ENCODE peak calls at places on chromosomes 6 and 20, in eight cellular contexts. One of them, this sample, is unnamed.
A peak's percentile ranks its signal among the peaks of the same experiment; 100 is the strongest.

GRCh38 chr6:105869835-105870506 is 216.2 kb upstream of the PRDM1 start:
- DNase-seq in body of pancreas: no peak
- DNase-seq in CD8-positive, alpha-beta memory T cell: no peak
- DNase-seq in ovary: no peak
- DNase-seq in psoas muscle: no peak
- DNase-seq in neuronal stem cell: no peak
- DNase-seq in cardiac fibroblast: no peak
- DNase-seq in heart right ventricle: no peak
- DNase-seq in this sample: no peak

GRCh38 chr6:1346101-1346500 is 34.2 kb downstream of the FOXQ1 start:
- DNase-seq in body of pancreas: no peak
- DNase-seq in CD8-positive, alpha-beta memory T cell: no peak
- DNase-seq in ovary: no peak
- DNase-seq in psoas muscle: no peak
- DNase-seq in neuronal stem cell: no peak
- DNase-seq in cardiac fibroblast: no peak
- DNase-seq in heart right ventricle: no peak
- DNase-seq in this sample: no peak

GRCh38 chr6:127146935-127147334 is 28.5 kb downstream of the RSPO3 start:
- DNase-seq in body of pancreas: peak; percentile 15
- DNase-seq in CD8-positive, alpha-beta memory T cell: no peak
- DNase-seq in ovary: no peak
- DNase-seq in psoas muscle: no peak
- DNase-seq in neuronal stem cell: no peak
- DNase-seq in cardiac fibroblast: peak; percentile 65
- DNase-seq in heart right ventricle: no peak
- DNase-seq in this sample: peak; percentile 89

GRCh38 chr6:10399451-10399850 is 15.4 kb downstream of the TFAP2A start:
- DNase-seq in body of pancreas: no peak
- DNase-seq in CD8-positive, alpha-beta memory T cell: no peak
- DNase-seq in ovary: no peak
- DNase-seq in psoas muscle: no peak
- DNase-seq in neuronal stem cell: no peak
- DNase-seq in cardiac fibroblast: no peak
- DNase-seq in heart right ventricle: no peak
- DNase-seq in this sample: no peak

GRCh38 chr6:160010067-160010466 is 41.2 kb downstream of the IGF2R start:
- DNase-seq in body of pancreas: peak; percentile 57
- DNase-seq in CD8-positive, alpha-beta memory T cell: no peak
- DNase-seq in ovary: peak; percentile 44
- DNase-seq in psoas muscle: peak; percentile 69
- DNase-seq in neuronal stem cell: no peak
- DNase-seq in cardiac fibroblast: peak; percentile 79
- DNase-seq in heart right ventricle: no peak
- DNase-seq in this sample: peak; percentile 42

GRCh38 chr6:168125429-168126001 is 46.5 kb upstream of the FRMD1 start:
- DNase-seq in body of pancreas: no peak
- DNase-seq in CD8-positive, alpha-beta memory T cell: no peak
- DNase-seq in ovary: no peak
- DNase-seq in psoas muscle: no peak
- DNase-seq in neuronal stem cell: no peak
- DNase-seq in cardiac fibroblast: no peak
- DNase-seq in heart right ventricle: no peak
- DNase-seq in this sample: no peak

GRCh38 chr20:37007898-37008649 is 56.6 kb upstream of the SAMHD1 start:
- DNase-seq in body of pancreas: peak; percentile 4
- DNase-seq in CD8-positive, alpha-beta memory T cell: peak; percentile 61
- DNase-seq in ovary: no peak
- DNase-seq in psoas muscle: no peak
- DNase-seq in neuronal stem cell: no peak
- DNase-seq in cardiac fibroblast: peak; percentile 61
- DNase-seq in heart right ventricle: no peak
- DNase-seq in this sample: peak; percentile 27

GRCh38 chr20:48295445-48295903 is 510.2 kb upstream of the SULF2 start:
- DNase-seq in body of pancreas: peak; percentile 49
- DNase-seq in CD8-positive, alpha-beta memory T cell: no peak
- DNase-seq in ovary: no peak
- DNase-seq in psoas muscle: no peak
- DNase-seq in neuronal stem cell: peak; percentile 80
- DNase-seq in cardiac fibroblast: peak; percentile 97
- DNase-seq in heart right ventricle: no peak
- DNase-seq in this sample: peak; percentile 91

GRCh38 chr20:51750037-51750769 is 18.0 kb downstream of the ATP9A start:
- DNase-seq in body of pancreas: peak; percentile 92
- DNase-seq in CD8-positive, alpha-beta memory T cell: no peak
- DNase-seq in ovary: no peak
- DNase-seq in psoas muscle: peak; percentile 73
- DNase-seq in neuronal stem cell: no peak
- DNase-seq in cardiac fibroblast: peak; percentile 95
- DNase-seq in heart right ventricle: peak; percentile 53
- DNase-seq in this sample: peak; percentile 53

GRCh38 chr20:37343212-37343993 is 2.5 kb upstream of the SRC start:
- DNase-seq in body of pancreas: no peak
- DNase-seq in CD8-positive, alpha-beta memory T cell: no peak
- DNase-seq in ovary: no peak
- DNase-seq in psoas muscle: no peak
- DNase-seq in neuronal stem cell: no peak
- DNase-seq in cardiac fibroblast: no peak
- DNase-seq in heart right ventricle: no peak
- DNase-seq in this sample: no peak

GRCh38 chr20:51480507-51481270 is 61.8 kb downstream of the NFATC2 start:
- DNase-seq in body of pancreas: no peak
- DNase-seq in CD8-positive, alpha-beta memory T cell: no peak
- DNase-seq in ovary: no peak
- DNase-seq in psoas muscle: no peak
- DNase-seq in neuronal stem cell: no peak
- DNase-seq in cardiac fibroblast: no peak
- DNase-seq in heart right ventricle: no peak
- DNase-seq in this sample: no peak

GRCh38 chr20:59925359-59925758 is 8.1 kb downstream of the SYCP2 start:
- DNase-seq in body of pancreas: no peak
- DNase-seq in CD8-positive, alpha-beta memory T cell: no peak
- DNase-seq in ovary: no peak
- DNase-seq in psoas muscle: no peak
- DNase-seq in neuronal stem cell: no peak
- DNase-seq in cardiac fibroblast: no peak
- DNase-seq in heart right ventricle: no peak
- DNase-seq in this sample: no peak

GRCh38 chr6:6788394-6789020 is 200.0 kb downstream of the LY86 start:
- DNase-seq in body of pancreas: peak; percentile 44
- DNase-seq in CD8-positive, alpha-beta memory T cell: peak; percentile 8
- DNase-seq in ovary: no peak
- DNase-seq in psoas muscle: no peak
- DNase-seq in neuronal stem cell: no peak
- DNase-seq in cardiac fibroblast: peak; percentile 14
- DNase-seq in heart right ventricle: no peak
- DNase-seq in this sample: no peak

GRCh38 chr6:166561766-166562165 is 24.7 kb downstream of the RAMACL start:
- DNase-seq in body of pancreas: no peak
- DNase-seq in CD8-positive, alpha-beta memory T cell: no peak
- DNase-seq in ovary: peak; percentile 23
- DNase-seq in psoas muscle: no peak
- DNase-seq in neuronal stem cell: no peak
- DNase-seq in cardiac fibroblast: no peak
- DNase-seq in heart right ventricle: no peak
- DNase-seq in this sample: no peak

GRCh38 chr6:156729248-156729647 is 47.9 kb upstream of the ARID1B start:
- DNase-seq in body of pancreas: no peak
- DNase-seq in CD8-positive, alpha-beta memory T cell: no peak
- DNase-seq in ovary: no peak
- DNase-seq in psoas muscle: no peak
- DNase-seq in neuronal stem cell: no peak
- DNase-seq in cardiac fibroblast: peak; percentile 7
- DNase-seq in heart right ventricle: no peak
- DNase-seq in this sample: peak; percentile 18

GRCh38 chr6:33905081-33905609 is 101.3 kb upstream of the MLN start:
- DNase-seq in body of pancreas: peak; percentile 6
- DNase-seq in CD8-positive, alpha-beta memory T cell: peak; percentile 82
- DNase-seq in ovary: no peak
- DNase-seq in psoas muscle: no peak
- DNase-seq in neuronal stem cell: no peak
- DNase-seq in cardiac fibroblast: no peak
- DNase-seq in heart right ventricle: no peak
- DNase-seq in this sample: no peak

GRCh38 chr6:33909737-33910136 is 105.9 kb upstream of the MLN start:
- DNase-seq in body of pancreas: no peak
- DNase-seq in CD8-positive, alpha-beta memory T cell: no peak
- DNase-seq in ovary: no peak
- DNase-seq in psoas muscle: no peak
- DNase-seq in neuronal stem cell: no peak
- DNase-seq in cardiac fibroblast: no peak
- DNase-seq in heart right ventricle: no peak
- DNase-seq in this sample: no peak

GRCh38 chr6:33908025-33908424 is 104.2 kb upstream of the MLN start:
- DNase-seq in body of pancreas: peak; percentile 41
- DNase-seq in CD8-positive, alpha-beta memory T cell: no peak
- DNase-seq in ovary: no peak
- DNase-seq in psoas muscle: no peak
- DNase-seq in neuronal stem cell: no peak
- DNase-seq in cardiac fibroblast: no peak
- DNase-seq in heart right ventricle: no peak
- DNase-seq in this sample: no peak

GRCh38 chr6:33906413-33906812 is 102.6 kb upstream of the MLN start:
- DNase-seq in body of pancreas: no peak
- DNase-seq in CD8-positive, alpha-beta memory T cell: no peak
- DNase-seq in ovary: no peak
- DNase-seq in psoas muscle: no peak
- DNase-seq in neuronal stem cell: no peak
- DNase-seq in cardiac fibroblast: no peak
- DNase-seq in heart right ventricle: no peak
- DNase-seq in this sample: no peak

GRCh38 chr6:33907227-33907626 is 103.4 kb upstream of the MLN start:
- DNase-seq in body of pancreas: no peak
- DNase-seq in CD8-positive, alpha-beta memory T cell: no peak
- DNase-seq in ovary: no peak
- DNase-seq in psoas muscle: no peak
- DNase-seq in neuronal stem cell: no peak
- DNase-seq in cardiac fibroblast: no peak
- DNase-seq in heart right ventricle: no peak
- DNase-seq in this sample: no peak
- H3K4me3 ChIP-seq in body of pancreas: no peak overlapping the region
- H3K4me3 ChIP-seq in CD8-positive, alpha-beta memory T cell: no peak overlapping the region
- H3K4me3 ChIP-seq in ovary: no peak overlapping the region
- H3K4me3 ChIP-seq in psoas muscle: no peak overlapping the region
- H3K4me3 ChIP-seq in neuronal stem cell: no peak overlapping the region
- H3K4me3 ChIP-seq in cardiac fibroblast: no peak overlapping the region
- H3K4me3 ChIP-seq in heart right ventricle: no peak overlapping the region
- H3K4me3 ChIP-seq in this sample: no peak overlapping the region

GRCh38 chr6:111772274-111772780 is 100.9 kb downstream of the FYN start:
- DNase-seq in body of pancreas: no peak
- DNase-seq in CD8-positive, alpha-beta memory T cell: no peak
- DNase-seq in ovary: no peak
- DNase-seq in psoas muscle: no peak
- DNase-seq in neuronal stem cell: no peak
- DNase-seq in cardiac fibroblast: no peak
- DNase-seq in heart right ventricle: no peak
- DNase-seq in this sample: no peak

GRCh38 chr6:111771629-111772028 is 101.6 kb downstream of the FYN start:
- DNase-seq in body of pancreas: no peak
- DNase-seq in CD8-positive, alpha-beta memory T cell: no peak
- DNase-seq in ovary: no peak
- DNase-seq in psoas muscle: no peak
- DNase-seq in neuronal stem cell: no peak
- DNase-seq in cardiac fibroblast: no peak
- DNase-seq in heart right ventricle: no peak
- DNase-seq in this sample: no peak

GRCh38 chr6:111771084-111771411 is 102.2 kb downstream of the FYN start:
- DNase-seq in body of pancreas: no peak
- DNase-seq in CD8-positive, alpha-beta memory T cell: no peak
- DNase-seq in ovary: no peak
- DNase-seq in psoas muscle: no peak
- DNase-seq in neuronal stem cell: no peak
- DNase-seq in cardiac fibroblast: no peak
- DNase-seq in heart right ventricle: no peak
- DNase-seq in this sample: no peak

GRCh38 chr6:111769365-111770127 is 103.7 kb downstream of the FYN start:
- DNase-seq in body of pancreas: no peak
- DNase-seq in CD8-positive, alpha-beta memory T cell: no peak
- DNase-seq in ovary: no peak
- DNase-seq in psoas muscle: no peak
- DNase-seq in neuronal stem cell: no peak
- DNase-seq in cardiac fibroblast: no peak
- DNase-seq in heart right ventricle: no peak
- DNase-seq in this sample: no peak

GRCh38 chr6:111770263-111771083 is 102.8 kb downstream of the FYN start:
- DNase-seq in body of pancreas: no peak
- DNase-seq in CD8-positive, alpha-beta memory T cell: no peak
- DNase-seq in ovary: no peak
- DNase-seq in psoas muscle: no peak
- DNase-seq in neuronal stem cell: no peak
- DNase-seq in cardiac fibroblast: no peak
- DNase-seq in heart right ventricle: no peak
- DNase-seq in this sample: no peak
- H3K4me3 ChIP-seq in body of pancreas: no peak overlapping the region
- H3K4me3 ChIP-seq in CD8-positive, alpha-beta memory T cell: no peak overlapping the region
- H3K4me3 ChIP-seq in ovary: no peak overlapping the region
- H3K4me3 ChIP-seq in psoas muscle: no peak overlapping the region
- H3K4me3 ChIP-seq in neuronal stem cell: no peak overlapping the region
- H3K4me3 ChIP-seq in cardiac fibroblast: no peak overlapping the region
- H3K4me3 ChIP-seq in heart right ventricle: no peak overlapping the region
- H3K4me3 ChIP-seq in this sample: no peak overlapping the region

DNA sequence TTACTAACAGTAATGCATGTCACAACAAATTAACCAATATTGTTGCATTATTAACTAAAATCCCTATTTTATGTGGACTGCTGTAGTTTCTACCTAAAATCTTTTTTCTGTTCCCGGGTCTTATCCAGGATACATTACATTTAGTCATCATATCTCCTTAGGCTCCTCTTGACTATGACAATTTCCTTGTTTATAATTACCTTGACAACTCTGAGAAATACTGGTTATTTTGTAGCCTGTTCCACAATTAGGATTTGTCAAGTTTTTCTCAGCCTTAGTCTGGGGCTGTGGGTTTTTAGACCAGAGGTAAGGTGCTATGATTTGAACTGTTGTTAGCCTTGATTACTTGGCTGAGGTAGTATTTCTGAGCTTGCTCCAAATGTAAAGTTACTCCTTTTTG is 3.7 kb downstream of the FBXO5 start:
- DNase-seq in body of pancreas: no peak
- DNase-seq in CD8-positive, alpha-beta memory T cell: no peak
- DNase-seq in ovary: no peak
- DNase-seq in psoas muscle: no peak
- DNase-seq in neuronal stem cell: no peak
- DNase-seq in cardiac fibroblast: no peak
- DNase-seq in heart right ventricle: no peak
- DNase-seq in this sample: no peak
- H3K4me3 ChIP-seq in body of pancreas: no peak overlapping the region
- H3K4me3 ChIP-seq in CD8-positive, alpha-beta memory T cell: no peak overlapping the region
- H3K4me3 ChIP-seq in ovary: no peak overlapping the region
- H3K4me3 ChIP-seq in psoas muscle: no peak overlapping the region
- H3K4me3 ChIP-seq in neuronal stem cell: no peak overlapping the region
- H3K4me3 ChIP-seq in cardiac fibroblast: no peak overlapping the region
- H3K4me3 ChIP-seq in heart right ventricle: no peak overlapping the region
- H3K4me3 ChIP-seq in this sample: no peak overlapping the region

DNA sequence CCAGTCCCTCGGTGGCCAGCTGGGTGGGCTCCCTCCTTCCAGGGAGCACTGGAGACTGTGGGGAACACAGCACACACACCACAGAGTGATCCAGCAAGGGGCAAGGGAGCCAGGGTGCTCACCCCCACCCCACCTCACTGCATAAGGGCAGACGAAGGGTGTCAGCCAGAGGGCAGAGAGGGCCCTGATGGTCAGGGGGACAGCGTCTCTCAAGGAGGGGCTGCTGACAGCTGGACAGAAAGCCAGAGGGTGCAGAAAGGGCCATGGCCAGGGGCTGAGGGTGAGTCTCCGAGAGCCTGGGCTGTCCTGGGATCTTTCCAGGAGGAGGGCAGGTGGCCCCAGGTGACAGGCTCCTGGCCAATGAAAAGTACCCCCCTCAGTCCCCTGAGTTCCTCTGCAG is 73.4 kb upstream of the PMEPA1 start:
- DNase-seq in body of pancreas: no peak
- DNase-seq in CD8-positive, alpha-beta memory T cell: no peak
- DNase-seq in ovary: no peak
- DNase-seq in psoas muscle: no peak
- DNase-seq in neuronal stem cell: no peak
- DNase-seq in cardiac fibroblast: no peak
- DNase-seq in heart right ventricle: no peak
- DNase-seq in this sample: no peak
- H3K4me3 ChIP-seq in body of pancreas: no peak overlapping the region
- H3K4me3 ChIP-seq in CD8-positive, alpha-beta memory T cell: no peak overlapping the region
- H3K4me3 ChIP-seq in ovary: no peak overlapping the region
- H3K4me3 ChIP-seq in psoas muscle: no peak overlapping the region
- H3K4me3 ChIP-seq in neuronal stem cell: no peak overlapping the region
- H3K4me3 ChIP-seq in cardiac fibroblast: no peak overlapping the region
- H3K4me3 ChIP-seq in heart right ventricle: no peak overlapping the region
- H3K4me3 ChIP-seq in this sample: no peak overlapping the region